ENCODE peak calls at places on chromosomes 4 and X, in four cellular contexts. One of them, this sample, is unnamed.

GRCh38 chr4:2595436-2595835 is 59.0 kb downstream of the FAM193A start:
- DNase-seq in choroid plexus epithelial cell: peak
- DNase-seq in AG09319: no peak
- DNase-seq in fibroblast of the aortic adventitia: no peak
- DNase-seq in this sample: no peak

GRCh38 chrX:42495139-42495538 is 282.8 kb downstream of the PPP1R2C start:
- DNase-seq in choroid plexus epithelial cell: no peak
- DNase-seq in AG09319: no peak
- DNase-seq in fibroblast of the aortic adventitia: no peak
- DNase-seq in this sample: no peak

GRCh38 chr4:15836362-15836761 is 58.2 kb downstream of the CD38 start:
- DNase-seq in choroid plexus epithelial cell: no peak
- DNase-seq in AG09319: no peak
- DNase-seq in fibroblast of the aortic adventitia: no peak
- DNase-seq in this sample: no peak

GRCh38 chr4:1381181-1381621 is 25.0 kb downstream of the NKX1-1 start:
- DNase-seq in choroid plexus epithelial cell: no peak
- DNase-seq in AG09319: no peak
- DNase-seq in fibroblast of the aortic adventitia: no peak
- DNase-seq in this sample: no peak

GRCh38 chr4:2827874-2828751 is 15.5 kb upstream of the ADD1 start:
- DNase-seq in choroid plexus epithelial cell: no peak
- DNase-seq in AG09319: no peak
- DNase-seq in fibroblast of the aortic adventitia: no peak
- DNase-seq in this sample: no peak

GRCh38 chrX:153544747-153545146 is 27.3 kb downstream of the ATP2B3 start:
- DNase-seq in choroid plexus epithelial cell: no peak
- DNase-seq in AG09319: no peak
- DNase-seq in fibroblast of the aortic adventitia: no peak
- DNase-seq in this sample: no peak

GRCh38 chrX:1167466-1167865 is 45.0 kb downstream of the CRLF2 start:
- DNase-seq in choroid plexus epithelial cell: no peak
- DNase-seq in AG09319: no peak
- DNase-seq in fibroblast of the aortic adventitia: no peak
- DNase-seq in this sample: no peak

GRCh38 chr4:18075823-18076433 is 54.4 kb upstream of the LCORL start:
- DNase-seq in choroid plexus epithelial cell: no peak
- DNase-seq in AG09319: no peak
- DNase-seq in fibroblast of the aortic adventitia: no peak
- DNase-seq in this sample: no peak

GRCh38 chr4:112145326-112145819 is at the start of gene FAM241A:
- DNase-seq in choroid plexus epithelial cell: peak
- DNase-seq in AG09319: peak
- DNase-seq in fibroblast of the aortic adventitia: peak
- DNase-seq in this sample: peak

GRCh38 chrX:40166582-40166981 is 68.8 kb upstream of the BCOR start:
- DNase-seq in choroid plexus epithelial cell: no peak
- DNase-seq in AG09319: no peak
- DNase-seq in fibroblast of the aortic adventitia: peak
- DNase-seq in this sample: peak

GRCh38 chrX:141662781-141663180 is 35.8 kb downstream of the SPANXD start:
- DNase-seq in choroid plexus epithelial cell: no peak
- DNase-seq in AG09319: no peak
- DNase-seq in fibroblast of the aortic adventitia: peak
- DNase-seq in this sample: no peak

GRCh38 chr4:118927976-118928375 is 39.3 kb downstream of the SYNPO2 start:
- DNase-seq in choroid plexus epithelial cell: no peak
- DNase-seq in AG09319: no peak
- DNase-seq in fibroblast of the aortic adventitia: peak
- DNase-seq in this sample: no peak

GRCh38 chr4:24807611-24808010 is 12.2 kb downstream of the SOD3 start:
- DNase-seq in choroid plexus epithelial cell: no peak
- DNase-seq in AG09319: no peak
- DNase-seq in fibroblast of the aortic adventitia: no peak
- DNase-seq in this sample: no peak

GRCh38 chr4:148299337-148299736 is 142.9 kb downstream of the NR3C2 start:
- DNase-seq in choroid plexus epithelial cell: no peak
- DNase-seq in AG09319: no peak
- DNase-seq in fibroblast of the aortic adventitia: no peak
- DNase-seq in this sample: no peak

GRCh38 chr4:146132445-146132844 is 43.1 kb upstream of the LSM6 start:
- DNase-seq in choroid plexus epithelial cell: no peak
- DNase-seq in AG09319: no peak
- DNase-seq in fibroblast of the aortic adventitia: no peak
- DNase-seq in this sample: no peak

GRCh38 chrX:134865730-134866129 is 125.1 kb upstream of the SMIM10 start:
- DNase-seq in choroid plexus epithelial cell: no peak
- DNase-seq in AG09319: no peak
- DNase-seq in fibroblast of the aortic adventitia: no peak
- DNase-seq in this sample: no peak

GRCh38 chrX:120791013-120791643 is 84.5 kb downstream of the CT47B1 start:
- DNase-seq in choroid plexus epithelial cell: peak
- DNase-seq in AG09319: peak
- DNase-seq in fibroblast of the aortic adventitia: peak
- DNase-seq in this sample: peak

GRCh38 chr4:156496797-156497196 is 474.8 kb downstream of the PDGFC start:
- DNase-seq in choroid plexus epithelial cell: peak
- DNase-seq in AG09319: no peak
- DNase-seq in fibroblast of the aortic adventitia: peak
- DNase-seq in this sample: peak

GRCh38 chrX:25531096-25531495 is 515.3 kb upstream of the ARX start:
- DNase-seq in choroid plexus epithelial cell: peak
- DNase-seq in AG09319: no peak
- DNase-seq in fibroblast of the aortic adventitia: peak
- DNase-seq in this sample: no peak

DNA sequence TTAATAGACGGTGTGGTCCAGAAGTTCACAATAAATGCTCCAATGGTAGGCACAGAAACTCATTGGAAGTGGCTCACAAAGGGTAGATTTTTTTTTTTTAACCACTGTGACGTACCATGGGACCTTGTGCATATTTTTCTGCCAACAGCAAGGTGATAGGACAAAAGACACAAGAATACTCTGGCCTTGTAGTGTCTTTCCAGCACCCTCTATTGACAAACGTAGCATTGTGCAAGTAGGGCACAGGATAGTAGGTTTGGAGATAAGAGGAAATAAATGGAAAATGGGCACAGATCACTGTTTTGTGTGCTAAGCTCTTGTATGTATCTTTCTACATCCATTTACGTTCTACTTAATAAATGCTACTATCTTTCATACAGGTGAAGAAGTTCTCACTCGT is 2054.9 kb downstream of the PCDH7 start:
- DNase-seq in choroid plexus epithelial cell: peak
- DNase-seq in AG09319: no peak
- DNase-seq in fibroblast of the aortic adventitia: peak
- DNase-seq in this sample: no peak
- TF ChIP-seq CTCF in choroid plexus epithelial cell: peak
- TF ChIP-seq CTCF in AG09319: no peak
- TF ChIP-seq CTCF in fibroblast of the aortic adventitia: no peak
- TF ChIP-seq CTCF in this sample: no peak

DNA sequence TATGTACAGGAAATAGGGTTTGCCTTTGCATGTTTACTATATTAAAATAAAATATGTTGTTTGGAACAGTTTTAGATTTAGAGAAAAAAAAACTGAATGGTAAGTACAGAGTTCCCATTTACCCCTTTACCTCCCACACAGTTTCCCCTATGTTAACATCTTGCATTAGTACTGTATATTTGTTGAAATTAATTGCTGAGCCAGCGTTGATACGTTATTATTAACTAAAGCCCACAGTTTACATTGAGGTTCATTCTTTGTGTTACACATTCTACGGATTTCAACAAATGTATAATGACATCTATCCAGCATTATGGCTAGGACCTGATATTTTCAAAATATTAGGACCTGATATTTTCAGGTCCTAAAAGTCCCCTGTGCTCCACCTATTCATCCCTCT is 70.7 kb downstream of the PPP3CA start:
- DNase-seq in choroid plexus epithelial cell: no peak
- DNase-seq in AG09319: no peak
- DNase-seq in fibroblast of the aortic adventitia: no peak
- DNase-seq in this sample: no peak
- TF ChIP-seq CTCF in choroid plexus epithelial cell: no peak
- TF ChIP-seq CTCF in AG09319: no peak
- TF ChIP-seq CTCF in fibroblast of the aortic adventitia: no peak
- TF ChIP-seq CTCF in this sample: no peak

GRCh38 chrX:48648299-48648698 is 35.3 kb upstream of the WAS start:
- DNase-seq in choroid plexus epithelial cell: peak
- DNase-seq in AG09319: peak
- DNase-seq in fibroblast of the aortic adventitia: peak
- DNase-seq in this sample: peak
- TF ChIP-seq CTCF in choroid plexus epithelial cell: peak
- TF ChIP-seq CTCF in AG09319: peak
- TF ChIP-seq CTCF in fibroblast of the aortic adventitia: peak
- TF ChIP-seq CTCF in this sample: peak

DNA sequence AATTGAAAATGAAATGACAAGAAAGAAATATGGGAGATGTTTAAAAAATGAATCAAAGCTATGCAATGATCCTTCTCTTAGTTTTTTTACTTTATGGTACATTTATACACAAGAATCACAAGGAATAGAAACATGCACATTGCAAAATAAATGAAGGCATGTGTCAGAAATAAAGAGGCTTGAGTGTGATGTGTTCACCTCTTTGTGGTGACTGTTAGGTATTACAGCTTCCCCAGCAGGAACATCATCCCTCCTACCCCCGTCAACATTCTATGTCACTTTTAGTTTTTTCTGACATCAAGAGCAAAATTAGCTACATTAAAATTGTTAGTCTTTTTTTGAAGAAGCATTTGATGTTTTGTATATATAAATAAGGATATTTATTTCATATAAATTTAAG is 214.8 kb downstream of the SLC4A4 start:
- DNase-seq in choroid plexus epithelial cell: peak
- DNase-seq in AG09319: peak
- DNase-seq in fibroblast of the aortic adventitia: peak
- DNase-seq in this sample: peak
- TF ChIP-seq CTCF in choroid plexus epithelial cell: peak
- TF ChIP-seq CTCF in AG09319: peak
- TF ChIP-seq CTCF in fibroblast of the aortic adventitia: peak
- TF ChIP-seq CTCF in this sample: peak

GRCh38 chrX:108584617-108585211 is 145.1 kb downstream of the COL4A5 start:
- DNase-seq in choroid plexus epithelial cell: peak
- DNase-seq in AG09319: no peak
- DNase-seq in fibroblast of the aortic adventitia: no peak
- DNase-seq in this sample: peak
- TF ChIP-seq CTCF in choroid plexus epithelial cell: peak
- TF ChIP-seq CTCF in AG09319: peak
- TF ChIP-seq CTCF in fibroblast of the aortic adventitia: peak
- TF ChIP-seq CTCF in this sample: peak

GRCh38 chrX:19640063-19640462 is 124.8 kb upstream of the MAP3K15 start:
- DNase-seq in choroid plexus epithelial cell: no peak
- DNase-seq in AG09319: no peak
- DNase-seq in fibroblast of the aortic adventitia: no peak
- DNase-seq in this sample: no peak
- TF ChIP-seq CTCF in choroid plexus epithelial cell: no peak
- TF ChIP-seq CTCF in AG09319: no peak
- TF ChIP-seq CTCF in fibroblast of the aortic adventitia: no peak
- TF ChIP-seq CTCF in this sample: no peak

GRCh38 chr4:9901262-9901661 is 119.8 kb downstream of the DRD5 start:
- DNase-seq in choroid plexus epithelial cell: no peak
- DNase-seq in AG09319: no peak
- DNase-seq in fibroblast of the aortic adventitia: no peak
- DNase-seq in this sample: no peak

GRCh38 chr4:9893329-9894108 is 112.1 kb downstream of the DRD5 start:
- DNase-seq in choroid plexus epithelial cell: no peak
- DNase-seq in AG09319: no peak
- DNase-seq in fibroblast of the aortic adventitia: no peak
- DNase-seq in this sample: no peak

GRCh38 chr4:9894604-9895361 is 113.3 kb downstream of the DRD5 start:
- DNase-seq in choroid plexus epithelial cell: no peak
- DNase-seq in AG09319: no peak
- DNase-seq in fibroblast of the aortic adventitia: no peak
- DNase-seq in this sample: no peak

GRCh38 chr4:9898596-9899345 is 117.3 kb downstream of the DRD5 start:
- DNase-seq in choroid plexus epithelial cell: peak
- DNase-seq in AG09319: no peak
- DNase-seq in fibroblast of the aortic adventitia: peak
- DNase-seq in this sample: no peak
- TF ChIP-seq CTCF in choroid plexus epithelial cell: peak
- TF ChIP-seq CTCF in AG09319: no peak
- TF ChIP-seq CTCF in fibroblast of the aortic adventitia: no peak
- TF ChIP-seq CTCF in this sample: no peak

DNA sequence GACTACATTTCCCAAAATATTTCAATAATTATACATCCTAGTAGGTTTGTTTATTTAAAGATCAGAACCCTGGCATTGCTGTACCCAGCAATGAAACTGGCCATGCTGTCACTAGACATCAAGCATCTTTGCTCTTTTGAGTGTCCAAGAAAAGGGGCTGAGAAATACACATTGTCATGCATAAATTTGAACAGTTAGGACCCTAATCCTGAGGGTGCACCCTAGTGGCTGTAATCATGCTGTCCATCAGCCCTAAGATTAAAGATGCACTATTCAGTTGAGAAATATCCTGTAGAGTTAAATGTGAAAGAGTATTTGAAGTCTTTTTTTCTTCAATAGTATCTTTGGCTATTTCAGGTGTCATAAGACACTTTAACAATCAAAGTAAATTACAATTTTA is 108.8 kb downstream of the NFKB1 start:
- DNase-seq in choroid plexus epithelial cell: peak
- DNase-seq in AG09319: no peak
- DNase-seq in fibroblast of the aortic adventitia: no peak
- DNase-seq in this sample: no peak
- TF ChIP-seq CTCF in choroid plexus epithelial cell: peak
- TF ChIP-seq CTCF in AG09319: peak
- TF ChIP-seq CTCF in fibroblast of the aortic adventitia: peak
- TF ChIP-seq CTCF in this sample: peak

This sample was measured in HFFc6.